ENCODE peak calls at places on chromosomes 2 and 18, in nine cellular contexts. B is substantia nigra; X is cardiac muscle cell; Z is RWPE1; P is brain microvascular endothelial cell; D is A549; A is body of pancreas; T is endodermal cell; M is CD4-positive, alpha-beta T cell. N is an unnamed sample.

GRCh38 chr2:34851804-34852203 is 1252.7 kb upstream of the FAM98A start:
- DNase-seq in M (no peak), A (peak), Z (no peak), B (no peak), D (no peak), P (no peak), T (no peak), X (no peak), N (no peak)

GRCh38 chr2:202038471-202039277 is 5.0 kb downstream of the FZD7 start:
- DNase-seq in T (peak), P (peak), B (peak), A (no peak), D (peak), Z (no peak), M (no peak), X (no peak), N (no peak)

GRCh38 chr2:233075141-233075965 is 15.2 kb downstream of the INPP5D start:
- DNase-seq in Z (no peak), A (no peak), B (no peak), D (no peak), T (peak), P (no peak), M (no peak), X (no peak), N (no peak)

GRCh38 chr2:110172506-110172905 is 32.3 kb downstream of the NPHP1 start:
- DNase-seq in D (no peak), P (no peak), A (no peak), M (no peak), Z (no peak), X (no peak), B (no peak), T (no peak), N (no peak)

GRCh38 chr2:197838036-197838435 is 33.6 kb downstream of the PLCL1 start:
- DNase-seq in T (no peak), B (no peak), P (peak), A (no peak), D (no peak), X (peak), M (no peak), Z (no peak), N (no peak)

GRCh38 chr18:58135806-58136331 is 91.8 kb downstream of the NEDD4L start:
- DNase-seq in P (peak), D (peak), A (peak), B (peak), Z (peak), T (peak), M (peak), X (peak), N (no peak)

GRCh38 chr2:156346731-156347130 is 14.2 kb upstream of the NR4A2 start:
- DNase-seq in X (no peak), T (no peak), Z (no peak), A (no peak), B (no peak), M (no peak), P (no peak), D (no peak), N (peak)

GRCh38 chr2:8023241-8023640 is 658.6 kb upstream of the ID2 start:
- DNase-seq in P (no peak), A (peak), B (no peak), X (no peak), D (no peak), T (no peak), Z (no peak), M (no peak), N (no peak)

GRCh38 chr2:74816540-74817331 is 17.2 kb upstream of the HK2 start:
- DNase-seq in T (no peak), P (no peak), A (no peak), B (no peak), X (no peak), Z (no peak), D (no peak), M (no peak), N (no peak)

GRCh38 chr2:31192396-31193065 is 24.8 kb downstream of the CAPN14 start:
- DNase-seq in A (no peak), M (no peak), T (no peak), B (no peak), P (no peak), X (no peak), Z (no peak), D (no peak), N (no peak)

GRCh38 chr2:205659922-205660321 is 22.4 kb upstream of the NRP2 start:
- DNase-seq in A (no peak), M (no peak), Z (no peak), B (no peak), D (no peak), X (no peak), P (no peak), T (no peak), N (no peak)

GRCh38 chr2:240935101-240935876 is 29.2 kb downstream of the CROCC2 start:
- DNase-seq in X (no peak), T (peak), Z (no peak), M (no peak), B (no peak), P (no peak), A (no peak), D (no peak), N (no peak)

GRCh38 chr2:169091761-169092523 is 22.6 kb downstream of the DHRS9 start:
- DNase-seq in Z (peak), T (no peak), A (peak), X (peak), M (no peak), B (no peak), D (no peak), P (peak), N (peak)

GRCh38 chr2:85756195-85756594 is 2.4 kb downstream of the ATOH8 start:
- DNase-seq in A (no peak), T (no peak), B (no peak), P (no peak), D (no peak), Z (no peak), X (no peak), M (no peak), N (no peak)

GRCh38 chr18:48889981-48890735 is 60.6 kb downstream of the SMAD7 start:
- DNase-seq in Z (no peak), X (no peak), D (no peak), M (no peak), P (no peak), T (peak), B (no peak), A (no peak), N (no peak)

GRCh38 chr2:99928472-99929053 is 213.8 kb downstream of the AFF3 start:
- DNase-seq in A (no peak), M (no peak), D (no peak), P (no peak), Z (no peak), T (no peak), B (no peak), X (no peak), N (no peak)

GRCh38 chr2:196101325-196101981 is 32.8 kb upstream of the DNAH7 start:
- DNase-seq in Z (no peak), X (peak), P (peak), D (no peak), A (peak), B (no peak), T (no peak), M (no peak), N (no peak)

GRCh38 chr2:55112229-55113016 is 62.2 kb upstream of the RTN4 start:
- DNase-seq in B (peak), X (peak), Z (no peak), D (no peak), M (no peak), T (no peak), P (peak), A (peak), N (no peak)

GRCh38 chr2:70553334-70553583 is 367 bp downstream of the TGFA start:
- DNase-seq in X (no peak), D (no peak), M (peak), T (peak), A (peak), P (no peak), B (no peak), Z (peak), N (no peak)

GRCh38 chr2:97660775-97661417 is 2.9 kb downstream of the ACTR1B start:
- DNase-seq in X (no peak), Z (no peak), B (no peak), P (peak), M (no peak), T (no peak), A (no peak), D (no peak), N (no peak)

GRCh38 chr18:55337153-55337552 is 250.8 kb downstream of the TCF4 start:
- DNase-seq in P (no peak), Z (no peak), M (no peak), A (no peak), X (no peak), B (no peak), D (no peak), T (no peak), N (no peak)

GRCh38 chr2:232406556-232407310 is at the start of gene ALPG:
- DNase-seq in M (no peak), A (no peak), B (no peak), T (peak), D (no peak), Z (no peak), X (no peak), P (no peak), N (no peak)

GRCh38 chr2:229835601-229836283 is 86.1 kb downstream of the TRIP12 start:
- DNase-seq in Z (no peak), B (no peak), X (peak), T (no peak), A (no peak), D (no peak), M (no peak), P (no peak), N (no peak)

GRCh38 chr2:212176151-212176550 is 362.5 kb downstream of the ERBB4 start:
- DNase-seq in B (no peak), Z (no peak), P (no peak), X (no peak), T (no peak), A (no peak), D (no peak), M (no peak), N (no peak)

GRCh38 chr2:222884765-222885424 is 24.1 kb downstream of the ACSL3 start:
- DNase-seq in T (no peak), A (no peak), B (no peak), X (no peak), Z (no peak), P (no peak), D (no peak), M (no peak), N (no peak)

GRCh38 chr2:74536166-74536950 is 6.6 kb downstream of the HTRA2 start:
- DNase-seq in P (no peak), T (no peak), M (no peak), Z (no peak), D (no peak), X (no peak), B (no peak), A (no peak), N (no peak)

GRCh38 chr2:205408690-205409089 is 273.6 kb upstream of the NRP2 start:
- DNase-seq in M (no peak), P (no peak), B (no peak), T (no peak), A (no peak), D (no peak), Z (no peak), X (peak), N (no peak)

GRCh38 chr2:190927257-190927656 is 46.6 kb downstream of the GLS start:
- DNase-seq in X (peak), M (no peak), P (peak), Z (no peak), A (no peak), B (no peak), T (peak), D (no peak), N (no peak)

GRCh38 chr2:113979172-113980128 is 89.6 kb downstream of the ACTR3 start:
- DNase-seq in X (no peak), D (no peak), B (no peak), T (peak), P (no peak), Z (no peak), A (no peak), M (no peak), N (no peak)

DNA sequence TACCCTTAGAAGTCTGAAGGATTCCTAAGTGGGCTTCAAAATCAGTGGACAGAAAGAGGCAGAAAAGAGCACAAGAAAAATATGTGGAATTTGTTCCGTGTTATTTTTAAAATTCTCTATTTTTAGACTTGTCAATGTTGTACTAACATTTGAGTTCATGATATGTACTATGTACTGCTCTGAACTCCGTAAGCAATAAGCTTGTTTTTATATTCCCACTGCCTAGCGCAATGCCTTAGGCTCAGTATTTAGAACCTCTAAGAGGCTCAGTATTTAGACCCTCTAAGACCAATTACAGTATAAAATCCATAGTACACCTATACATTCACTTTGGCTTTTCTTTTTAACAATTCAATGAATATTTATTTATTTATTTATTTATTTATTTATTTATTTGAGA is 194.5 kb downstream of the UXS1 start:
- DNase-seq in X (no peak), D (no peak), P (no peak), T (no peak), M (no peak), A (no peak), Z (no peak), B (no peak), N (no peak)
- H3K27ac ChIP-seq in X (no peak), D (no peak), P (no peak), T (no peak), M (no peak), A (no peak), Z (no peak), B (no peak), N (no peak)

GRCh38 chr2:1973636-1974035 is 229.3 kb upstream of the PXDN start:
- DNase-seq in A (no peak), P (no peak), X (no peak), M (no peak), D (no peak), B (no peak), T (peak), Z (no peak), N (no peak)
- H3K27ac ChIP-seq in A (no peak), P (peak), X (no peak), M (no peak), D (no peak), B (no peak), T (no peak), Z (no peak), N (no peak)

DNA sequence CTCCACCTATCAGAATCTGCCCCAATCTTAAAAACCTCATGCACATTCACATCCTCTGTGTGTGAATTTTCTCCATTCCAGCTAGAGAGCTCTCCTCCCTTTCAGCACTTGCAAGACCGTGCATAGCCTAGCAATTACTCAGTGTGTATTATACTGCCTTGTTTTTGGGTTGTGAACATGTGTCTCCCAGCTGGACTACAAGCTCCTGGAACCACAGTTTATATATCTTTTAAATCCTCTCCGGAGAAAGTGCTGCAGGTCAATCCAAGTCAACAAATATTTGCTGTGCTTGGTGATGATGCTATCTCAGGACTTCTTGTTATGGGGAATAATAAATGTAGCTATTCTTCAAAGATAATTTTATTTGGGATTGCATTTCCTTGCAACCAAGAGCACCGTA is 58.2 kb upstream of the MEX3C start:
- DNase-seq in X (peak), P (no peak), M (no peak), A (no peak), D (no peak), B (no peak), T (no peak), Z (no peak), N (no peak)
- H3K27ac ChIP-seq in X (no peak), P (no peak), M (no peak), A (no peak), D (no peak), B (no peak), T (no peak), Z (no peak), N (no peak)

DNA sequence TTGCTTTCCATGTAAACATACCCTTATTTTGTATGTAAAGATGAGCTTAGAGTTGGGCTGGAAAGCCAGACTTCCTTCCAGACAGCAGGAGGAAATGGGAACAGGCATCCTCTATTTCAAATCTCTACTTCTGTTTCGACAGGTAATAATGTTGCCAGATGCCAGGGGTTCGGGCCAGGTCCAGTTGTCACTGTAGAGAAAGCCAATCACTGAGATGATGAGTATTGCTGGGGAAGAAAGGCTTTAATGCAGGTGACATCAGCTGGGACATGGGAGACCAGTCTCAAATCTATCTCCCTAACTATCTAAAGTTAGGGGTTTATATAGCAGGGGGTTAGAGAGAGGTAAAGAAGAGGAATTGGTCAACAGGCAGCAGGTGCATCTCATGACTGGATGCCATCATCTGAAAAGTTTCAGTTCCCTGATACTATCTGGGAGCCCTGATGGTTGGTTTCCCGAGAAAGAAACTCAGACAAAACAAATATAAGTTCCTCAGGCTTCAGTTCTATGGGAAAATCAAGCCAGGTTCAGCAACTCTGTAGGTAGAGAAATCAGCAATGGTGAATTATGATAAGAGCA is 9.3 kb upstream of the MTCL1 start:
- DNase-seq in A (no peak), T (no peak), B (no peak), D (no peak), M (no peak), Z (no peak), P (no peak), X (no peak), N (no peak)
- H3K27ac ChIP-seq in A (no peak), T (no peak), B (no peak), D (no peak), M (no peak), Z (no peak), P (no peak), X (no peak), N (no peak)

DNA sequence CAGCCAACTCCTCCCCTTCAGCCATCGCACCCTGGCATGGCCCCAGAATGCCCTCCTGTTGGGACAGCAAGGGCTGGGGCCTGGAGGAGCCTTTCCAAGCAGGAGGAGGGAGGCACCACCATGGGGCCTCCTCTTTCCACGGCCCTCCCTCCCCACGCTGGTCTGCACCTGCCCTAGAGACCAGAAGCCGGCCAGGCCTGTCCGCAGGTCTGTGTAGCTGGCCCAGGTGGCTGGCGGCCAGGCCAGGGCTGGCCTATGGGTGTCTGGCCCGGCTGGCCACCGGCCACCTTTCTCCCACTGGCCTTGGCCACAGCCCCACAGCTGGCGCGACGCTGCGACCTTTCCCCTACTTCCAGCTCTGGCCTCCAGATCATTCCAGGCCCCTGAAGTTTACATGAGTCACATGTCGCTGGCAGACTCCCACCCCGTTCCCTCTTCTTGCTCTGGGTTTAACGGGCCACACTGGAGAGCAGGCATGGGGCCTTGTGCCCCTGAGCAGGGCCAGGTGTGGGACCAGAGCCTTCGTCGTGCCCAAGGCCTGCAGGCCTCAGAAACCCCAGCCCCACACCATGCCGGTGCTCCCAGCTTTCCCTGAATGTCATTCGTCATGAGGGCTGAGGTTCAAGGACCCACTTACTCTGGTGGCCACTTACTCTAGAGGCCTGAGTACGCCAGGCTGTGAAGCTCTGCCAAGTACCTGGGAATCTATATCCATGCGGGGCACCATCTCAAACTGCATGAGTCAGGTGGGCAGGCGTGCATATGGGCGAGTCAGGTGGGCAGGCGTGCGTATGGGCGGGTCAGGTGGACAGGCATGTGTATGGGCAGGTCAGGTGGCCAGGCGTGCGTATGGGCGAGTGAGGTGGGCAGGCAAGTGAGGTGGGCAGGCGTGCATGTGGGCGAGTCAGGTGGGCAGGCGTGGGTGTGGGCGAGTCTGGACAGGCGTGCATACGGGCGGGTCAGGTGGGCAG is 33.3 kb upstream of the KLF11 start:
- DNase-seq in B (peak), D (no peak), M (no peak), T (no peak), P (no peak), X (peak), A (peak), Z (no peak), N (no peak)
- H3K27ac ChIP-seq in B (no peak), D (no peak), M (no peak), T (no peak), P (no peak), X (no peak), A (peak), Z (no peak), N (no peak)

DNA sequence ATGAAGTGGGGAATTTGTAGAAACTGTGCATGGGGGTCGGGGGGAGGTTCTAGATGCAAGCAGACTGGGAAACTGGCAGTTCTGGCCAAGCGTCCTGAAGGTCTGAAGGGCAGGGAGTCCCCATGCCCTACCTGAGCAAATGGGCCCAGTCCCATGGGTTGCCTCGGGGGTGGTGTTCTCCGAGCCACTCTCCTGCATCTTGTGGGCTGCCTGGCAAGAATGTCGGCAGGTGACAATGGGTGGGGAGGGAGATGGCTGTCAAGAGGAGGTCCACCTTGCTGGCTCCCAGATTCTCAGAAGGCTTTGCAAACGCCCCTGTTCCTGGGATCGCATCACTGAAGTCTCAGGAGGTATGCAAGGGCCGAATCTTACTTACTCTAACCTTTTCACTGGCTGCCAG is 21.3 kb downstream of the INHBB start:
- DNase-seq in P (no peak), A (no peak), X (no peak), T (no peak), B (no peak), M (no peak), Z (no peak), D (no peak), N (no peak)
- H3K27ac ChIP-seq in P (no peak), A (no peak), X (no peak), T (no peak), B (no peak), M (no peak), Z (no peak), D (no peak), N (no peak)

GRCh38 chr2:37271376-37272067 is 40.1 kb downstream of the NDUFAF7 start:
- DNase-seq in T (peak), A (no peak), D (no peak), Z (no peak), X (no peak), M (no peak), P (no peak), B (no peak), N (no peak)
- H3K27ac ChIP-seq in T (no peak), A (no peak), D (no peak), Z (no peak), X (no peak), M (no peak), P (no peak), B (no peak), N (no peak)

DNA sequence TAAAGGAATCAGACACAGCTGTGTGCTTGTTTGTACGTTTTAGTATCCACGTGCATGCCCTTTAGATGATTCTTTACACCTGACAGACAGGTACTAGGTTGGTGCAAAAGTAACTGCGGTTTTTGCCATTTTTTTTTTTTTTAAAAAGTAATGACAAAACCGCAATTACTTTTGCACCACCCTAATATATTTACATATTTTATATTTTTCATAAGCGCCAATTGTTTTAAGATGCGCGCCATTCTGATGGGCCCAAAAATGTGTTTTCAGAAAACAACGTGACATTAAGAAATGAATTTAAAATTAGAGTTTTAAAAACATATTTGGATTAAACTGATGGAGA is 972 bp upstream of the COBLL1 start:
- DNase-seq in P (no peak), D (no peak), X (no peak), A (no peak), M (no peak), Z (no peak), T (no peak), B (no peak), N (no peak)
- H3K27ac ChIP-seq in P (no peak), D (no peak), X (no peak), A (peak), M (no peak), Z (no peak), T (no peak), B (no peak), N (peak)

N was measured in epithelial cell of prostate.